ENCODE peak calls at places on chromosomes 12 and 14, in six cellular contexts. B, S, D, K, I and Q are unnamed samples.
A peak's percentile ranks its signal among the peaks of the same experiment; 100 is the strongest.

GRCh38 chr14:23359167-23359626 is 5.8 kb downstream of the EFS start:
- DNase-seq in K (no peak), S (no peak), B (no peak), D (no peak), I (no peak), Q (no peak)

GRCh38 chr14:22255042-22255441 is 334.0 kb downstream of the DAD1 start:
- DNase-seq in B (no peak), I (no peak), K (no peak), S (no peak), D (no peak), Q (no peak)

GRCh38 chr12:10941916-10942607 is 3.0 kb upstream of the TAS2R14 start:
- DNase-seq in B (no peak), D (no peak), S (no peak), I (peak; percentile 24), K (no peak), Q (no peak)

GRCh38 chr12:23204933-23205778 is 580.2 kb downstream of the ETNK1 start:
- DNase-seq in B (peak; percentile 85), I (no peak), S (peak; percentile 77), D (no peak), K (no peak), Q (no peak)

GRCh38 chr12:57520008-57520726 is at the start of gene DDIT3:
- DNase-seq in D (peak; percentile 99), K (peak; percentile 99), B (peak; percentile 99), I (peak; percentile 100), S (peak; percentile 97), Q (peak; percentile 98)

GRCh38 chr14:101223147-101223546 is 319.6 kb upstream of the RTL1 start:
- DNase-seq in B (no peak), K (no peak), I (no peak), D (no peak), S (no peak), Q (no peak)

GRCh38 chr14:99875421-99875820 is 82.2 kb downstream of the EML1 start:
- DNase-seq in D (no peak), B (no peak), S (peak; percentile 9), K (no peak), I (no peak), Q (no peak)

GRCh38 chr14:103273145-103273846 is 60.7 kb upstream of the EIF5 start:
- DNase-seq in I (peak; percentile 53), S (no peak), K (no peak), D (no peak), B (no peak), Q (no peak)

GRCh38 chr12:6068226-6068625 is 56.2 kb downstream of the VWF start:
- DNase-seq in D (no peak), S (no peak), I (no peak), B (no peak), K (no peak), Q (no peak)

GRCh38 chr12:121916719-121917118 is 1.7 kb upstream of the CFAP251 start:
- DNase-seq in I (no peak), D (no peak), S (peak; percentile 56), K (no peak), B (peak; percentile 47), Q (no peak)

GRCh38 chr14:36313206-36313605 is 7.2 kb downstream of the MBIP start:
- DNase-seq in K (no peak), B (no peak), D (no peak), I (no peak), S (no peak), Q (no peak)

GRCh38 chr12:109153711-109154434 is 37.5 kb downstream of the ACACB start:
- DNase-seq in D (no peak), K (no peak), S (no peak), B (no peak), I (peak; percentile 32), Q (no peak)

GRCh38 chr12:109503611-109504010 is 26.2 kb downstream of the UBE3B start:
- DNase-seq in S (no peak), K (no peak), I (no peak), B (no peak), D (no peak), Q (no peak)

GRCh38 chr14:93943052-93943451 is 15.9 kb downstream of the FAM181A start:
- DNase-seq in D (no peak), S (peak; percentile 29), K (no peak), B (no peak), I (no peak), Q (no peak)

GRCh38 chr14:20723458-20723857 is 22.2 kb upstream of the EDDM3A start:
- DNase-seq in I (peak; percentile 51), S (no peak), D (no peak), K (no peak), B (no peak), Q (no peak)

GRCh38 chr12:5220835-5221234 is 177.2 kb downstream of the KCNA5 start:
- DNase-seq in D (no peak), S (no peak), I (no peak), K (no peak), B (no peak), Q (no peak)

GRCh38 chr14:59406454-59407245 is 58.5 kb downstream of the GPR135 start:
- DNase-seq in B (peak; percentile 53), S (peak; percentile 49), I (no peak), D (no peak), K (no peak), Q (no peak)

GRCh38 chr12:25714219-25714984 is 161.3 kb upstream of the LMNTD1 start:
- DNase-seq in B (no peak), S (peak; percentile 65), K (no peak), D (no peak), I (no peak), Q (no peak)

GRCh38 chr12:109134186-109134917 is 18.0 kb downstream of the ACACB start:
- DNase-seq in B (peak; percentile 43), S (peak; percentile 70), D (peak; percentile 42), I (peak; percentile 75), K (no peak), Q (no peak)

GRCh38 chr12:26795899-26796298 is 37.1 kb downstream of the ITPR2 start:
- DNase-seq in I (no peak), B (no peak), S (no peak), D (no peak), K (no peak), Q (no peak)

GRCh38 chr12:66555113-66555512 is 123.8 kb downstream of the GRIP1 start:
- DNase-seq in D (no peak), K (no peak), I (no peak), S (peak; percentile 15), B (no peak), Q (no peak)

GRCh38 chr14:91363776-91364523 is 53.7 kb downstream of the CCDC88C start:
- DNase-seq in B (no peak), S (no peak), K (peak; percentile 41), D (no peak), I (no peak), Q (no peak)
- TF ChIP-seq CTCF in B (no peak), S (no peak), K (no peak), D (no peak), I (no peak), Q (no peak)

GRCh38 chr14:68372363-68372762 is 420.5 kb downstream of the ZFP36L1 start:
- DNase-seq in S (no peak), K (no peak), D (no peak), I (no peak), B (no peak), Q (no peak)
- TF ChIP-seq CTCF in S (no peak), K (no peak), D (no peak), I (no peak), B (no peak), Q (no peak)

GRCh38 chr12:104575442-104575841 is 118.7 kb downstream of the CHST11 start:
- DNase-seq in B (no peak), S (no peak), K (no peak), D (no peak), I (no peak), Q (no peak)
- TF ChIP-seq CTCF in B (no peak), S (no peak), K (no peak), D (no peak), I (no peak), Q (no peak)

DNA sequence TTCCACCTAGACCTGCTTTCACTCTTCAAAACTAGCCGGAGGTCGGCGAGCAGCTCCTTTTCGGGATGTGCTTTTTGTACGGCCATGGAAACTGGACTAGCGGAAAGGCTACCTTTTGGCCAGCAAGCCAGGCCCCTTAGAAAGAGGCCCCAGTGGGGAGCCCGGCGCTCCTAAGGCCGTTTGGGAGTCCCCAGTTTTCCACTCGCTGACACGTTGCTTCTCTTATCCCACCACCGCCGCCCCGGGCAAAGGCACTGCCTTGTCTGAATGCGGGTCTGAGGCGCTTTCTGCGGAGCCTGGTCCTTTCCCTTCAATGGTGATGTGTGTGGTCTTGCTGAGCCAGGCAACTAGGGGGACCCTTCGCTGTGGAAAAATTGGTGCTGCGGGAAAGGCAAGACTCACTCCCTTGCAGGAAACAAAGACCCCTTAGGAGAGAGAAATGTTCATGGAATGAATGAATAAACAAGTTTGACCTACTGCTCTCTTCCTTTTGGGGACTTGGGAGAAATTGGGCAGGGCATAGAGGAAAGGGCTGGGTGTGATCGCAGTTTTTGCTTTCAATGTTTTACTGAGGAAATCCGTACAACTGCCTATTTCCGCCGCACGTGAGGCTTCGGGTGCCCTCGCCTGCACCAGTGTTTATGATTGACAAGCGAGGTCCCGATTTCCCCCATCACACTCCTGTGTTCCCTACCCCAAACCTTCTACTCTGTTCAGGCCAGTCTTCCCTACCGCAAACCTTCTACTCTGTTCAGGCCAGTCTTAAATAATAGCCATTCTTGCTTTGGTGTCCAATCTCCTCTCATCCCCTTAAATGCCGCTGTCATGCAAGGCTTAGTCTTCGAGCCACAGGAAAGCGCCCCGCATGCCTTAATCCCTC is 970 bp upstream of the SLC38A2 start:
- DNase-seq in I (peak; percentile 70), K (peak; percentile 46), S (no peak), B (peak; percentile 62), D (peak; percentile 39), Q (peak; percentile 75)
- TF ChIP-seq CTCF in I (no peak), K (no peak), S (no peak), B (peak; percentile 14), D (no peak), Q (no peak)

GRCh38 chr14:60515696-60516284 is 6.8 kb downstream of the SIX6 start:
- DNase-seq in S (no peak), D (no peak), B (no peak), K (no peak), I (peak; percentile 63), Q (no peak)

GRCh38 chr14:60512952-60513554 is 4.1 kb downstream of the SIX6 start:
- DNase-seq in D (no peak), S (no peak), K (no peak), I (peak; percentile 52), B (no peak), Q (no peak)

GRCh38 chr14:60510976-60511599 is 2.1 kb downstream of the SIX6 start:
- DNase-seq in B (no peak), K (no peak), I (peak; percentile 39), D (no peak), S (no peak), Q (no peak)

GRCh38 chr14:60514378-60515243 is 5.7 kb downstream of the SIX6 start:
- DNase-seq in B (no peak), S (no peak), D (no peak), K (no peak), I (peak; percentile 81), Q (peak; percentile 52)

GRCh38 chr14:60515244-60515695 is 6.3 kb downstream of the SIX6 start:
- DNase-seq in B (no peak), D (no peak), K (no peak), S (no peak), I (no peak), Q (no peak)
- TF ChIP-seq CTCF in B (no peak), D (no peak), K (no peak), S (no peak), I (peak; percentile 6), Q (no peak)